ENCODE peak calls at places on chromosomes 2 and 18, in four cellular contexts. D is lower leg skin, G is K562, U is heart left ventricle. X is an unnamed sample.

GRCh38 chr2:218517434-218518206 is 50.5 kb downstream of the USP37 start:
- DNase-seq in D (no peak), G (no peak), U (no peak), X (no peak)

GRCh38 chr18:22324191-22325131 is 93.3 kb downstream of the CTAGE1 start:
- DNase-seq in D (no peak), G (no peak), U (peak; percentile 90), X (peak; percentile 39)

GRCh38 chr2:227517724-227518123 is 45.8 kb downstream of the AGFG1 start:
- DNase-seq in D (no peak), G (no peak), U (no peak), X (no peak)

GRCh38 chr2:100043246-100043890 is 99.0 kb downstream of the AFF3 start:
- DNase-seq in D (no peak), G (no peak), U (no peak), X (no peak)

GRCh38 chr2:223943561-223944008 is 1.6 kb downstream of the WDFY1 start:
- DNase-seq in D (no peak), G (no peak), U (no peak), X (peak; percentile 43)

GRCh38 chr2:43685350-43685749 is 9.1 kb upstream of the C1GALT1C1L start:
- DNase-seq in D (no peak), G (no peak), U (no peak), X (no peak)

GRCh38 chr2:229752970-229753729 is 38.8 kb upstream of the DNER start:
- DNase-seq in D (no peak), G (no peak), U (no peak), X (no peak)

GRCh38 chr2:222448806-222449205 is 24.5 kb downstream of the SGPP2 start:
- DNase-seq in D (no peak), G (no peak), U (peak; percentile 55), X (peak; percentile 50)

GRCh38 chr18:76821875-76822509 is 365 bp upstream of the ZNF236 start:
- DNase-seq in D (peak; percentile 54), G (peak; percentile 87), U (peak; percentile 68), X (peak; percentile 63)

GRCh38 chr2:3449106-3449505 is 69.6 kb downstream of the TRAPPC12 start:
- DNase-seq in D (no peak), G (no peak), U (no peak), X (no peak)

GRCh38 chr2:120450196-120450820 is 104.4 kb downstream of the INHBB start:
- DNase-seq in D (no peak), G (no peak), U (no peak), X (no peak)

GRCh38 chr2:36502081-36502480 is 95.9 kb downstream of the FEZ2 start:
- DNase-seq in D (no peak), G (no peak), U (no peak), X (no peak)

GRCh38 chr2:68317971-68318685 is 1.6 kb downstream of the CNRIP1 start:
- DNase-seq in D (no peak), G (no peak), U (no peak), X (no peak)

GRCh38 chr2:77087987-77088414 is 434.2 kb downstream of the LRRTM4 start:
- DNase-seq in D (no peak), G (no peak), U (no peak), X (no peak)

GRCh38 chr2:27815860-27816438 is 44.4 kb downstream of the MRPL33 start:
- DNase-seq in D (no peak), G (no peak), U (no peak), X (no peak)

GRCh38 chr2:217095511-217096205 is 235.8 kb upstream of the TNP1 start:
- DNase-seq in D (no peak), G (no peak), U (no peak), X (no peak)

GRCh38 chr2:47058061-47058931 is 96.8 kb downstream of the STPG4 start:
- DNase-seq in D (peak; percentile 79), G (no peak), U (no peak), X (peak; percentile 42)

GRCh38 chr18:49697757-49698595 is 115.4 kb downstream of the ACAA2 start:
- DNase-seq in D (no peak), G (no peak), U (peak; percentile 45), X (no peak)

GRCh38 chr2:239264838-239265651 is 135.8 kb downstream of the HDAC4 start:
- DNase-seq in D (peak; percentile 77), G (peak; percentile 56), U (peak; percentile 25), X (peak; percentile 64)

GRCh38 chr2:11389551-11390528 is 45.4 kb upstream of the ROCK2 start:
- DNase-seq in D (no peak), G (no peak), U (no peak), X (peak; percentile 64)

GRCh38 chr2:200667397-200667796 is 81.6 kb downstream of the AOX1 start:
- DNase-seq in D (no peak), G (peak; percentile 7), U (no peak), X (no peak)

GRCh38 chr2:16218651-16219050 is 278.3 kb downstream of the MYCN start:
- DNase-seq in D (no peak), G (peak; percentile 17), U (no peak), X (peak; percentile 11)

GRCh38 chr18:66749030-66749429 is 145.1 kb upstream of the CDH19 start:
- DNase-seq in D (no peak), G (no peak), U (no peak), X (no peak)

GRCh38 chr2:166382448-166382847 is 6.7 kb upstream of the SCN9A start:
- DNase-seq in D (no peak), G (no peak), U (no peak), X (no peak)

GRCh38 chr2:241272722-241273551 is 42.5 kb downstream of the HDLBP start:
- DNase-seq in D (peak; percentile 51), G (peak; percentile 66), U (peak; percentile 81), X (peak; percentile 57)
- TF ChIP-seq POLR2A in D (no peak), G (no peak), U (no peak), X (peak; percentile 16)

GRCh38 chr2:65018141-65018582 is 29.0 kb downstream of the SLC1A4 start:
- DNase-seq in D (peak; percentile 26), G (no peak), U (peak; percentile 58), X (peak; percentile 62)

GRCh38 chr2:65013776-65014175 is 24.6 kb downstream of the SLC1A4 start:
- DNase-seq in D (no peak), G (no peak), U (no peak), X (no peak)

GRCh38 chr2:65017335-65017734 is 28.1 kb downstream of the SLC1A4 start:
- DNase-seq in D (no peak), G (no peak), U (no peak), X (peak; percentile 21)

GRCh38 chr2:65016789-65017188 is 27.6 kb downstream of the SLC1A4 start:
- DNase-seq in D (no peak), G (no peak), U (no peak), X (no peak)

GRCh38 chr2:65015731-65016130 is 26.5 kb downstream of the SLC1A4 start:
- DNase-seq in D (no peak), G (no peak), U (no peak), X (no peak)
- TF ChIP-seq POLR2A in D (no peak), G (no peak), U (no peak), X (no peak)

GRCh38 chr18:4844320-4844719 is 352.7 kb downstream of the AKAIN1 start:
- DNase-seq in D (no peak), G (no peak), U (no peak), X (no peak)

GRCh38 chr18:4843771-4844170 is 353.3 kb downstream of the AKAIN1 start:
- DNase-seq in D (no peak), G (no peak), U (no peak), X (no peak)

GRCh38 chr18:4842287-4842686 is 354.8 kb downstream of the AKAIN1 start:
- DNase-seq in D (no peak), G (no peak), U (no peak), X (no peak)

GRCh38 chr18:4836146-4836545 is 360.9 kb downstream of the AKAIN1 start:
- DNase-seq in D (no peak), G (no peak), U (no peak), X (no peak)

GRCh38 chr18:4839639-4840038 is 357.4 kb downstream of the AKAIN1 start:
- DNase-seq in D (no peak), G (no peak), U (no peak), X (no peak)
- TF ChIP-seq POLR2A in D (no peak), G (no peak), U (no peak), X (no peak)

DNA sequence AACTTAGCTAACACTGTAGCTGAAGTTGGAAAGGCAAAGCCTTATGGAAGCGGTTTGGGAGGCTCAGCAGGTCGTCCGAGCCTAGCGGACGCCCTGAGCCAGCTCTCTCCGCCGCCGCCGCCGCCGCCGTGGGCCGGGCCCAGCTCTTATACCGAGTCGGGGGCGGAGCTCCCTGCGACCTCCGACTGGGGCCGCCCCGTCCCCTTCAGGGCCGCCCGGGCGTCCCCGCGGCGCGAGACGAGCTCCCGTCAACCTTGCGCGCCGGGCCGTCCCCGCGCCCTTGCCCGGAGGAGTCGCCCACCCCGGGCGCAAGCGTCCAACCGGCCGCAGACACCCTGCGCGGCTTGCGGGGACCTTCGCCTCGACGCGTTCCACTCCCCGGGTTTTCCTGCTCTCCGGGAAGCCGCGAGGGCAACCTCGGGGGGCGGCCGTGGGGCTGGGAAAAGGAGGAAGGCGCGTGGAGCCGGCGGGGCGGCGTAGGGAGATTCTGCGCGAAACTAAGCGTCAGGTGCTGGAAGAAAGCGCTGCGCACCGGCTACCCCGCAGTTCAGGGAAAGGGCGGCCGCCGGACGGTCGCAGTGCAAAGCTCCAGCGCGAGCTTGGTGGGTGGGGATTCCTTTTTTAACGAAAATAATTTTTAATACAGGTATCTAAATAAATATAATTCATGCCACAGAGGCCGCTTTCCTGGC is at the start of gene SLC40A1:
- DNase-seq in D (peak; percentile 56), G (peak; percentile 69), U (peak; percentile 94), X (peak; percentile 88)
- TF ChIP-seq POLR2A in D (peak; percentile 71), G (peak; percentile 70), U (no peak), X (peak; percentile 97)